ENCODE peak calls at places on chromosomes 2 and 18, in eight cellular contexts. O, D, U, Z, Y, V, I and R are unnamed samples.

GRCh38 chr2:34003795-34004194 is 404.7 kb upstream of the FAM98A start:
- DNase-seq in D (no peak), V (no peak), Z (no peak), O (no peak), Y (no peak), I (no peak), U (no peak), R (no peak)

GRCh38 chr18:78727877-78728276 is 251.7 kb upstream of the SALL3 start:
- DNase-seq in D (no peak), I (no peak), V (no peak), Y (no peak), Z (no peak), O (peak; percentile 4), U (no peak), R (no peak)

GRCh38 chr2:107663632-107664031 is 163.1 kb upstream of the RGPD4 start:
- DNase-seq in D (no peak), I (no peak), Z (no peak), O (no peak), U (no peak), Y (no peak), V (no peak), R (no peak)

GRCh38 chr2:168534926-168535325 is 78.9 kb downstream of the CERS6 start:
- DNase-seq in Y (no peak), Z (no peak), O (no peak), V (no peak), I (no peak), D (no peak), U (no peak), R (no peak)

GRCh38 chr2:38509322-38509946 is 93.3 kb downstream of the HNRNPLL start:
- DNase-seq in Z (no peak), U (no peak), O (no peak), D (no peak), I (no peak), V (no peak), Y (no peak), R (no peak)

GRCh38 chr2:39608690-39609457 is 56.8 kb upstream of the TMEM178A start:
- DNase-seq in Y (no peak), Z (no peak), O (no peak), V (no peak), D (peak; percentile 54), U (no peak), I (no peak), R (no peak)

GRCh38 chr2:68505603-68506159 is 38.3 kb downstream of the APLF start:
- DNase-seq in I (no peak), V (no peak), U (no peak), Z (no peak), Y (no peak), O (no peak), D (no peak), R (no peak)

GRCh38 chr2:183172220-183172887 is 48.1 kb downstream of the NUP35 start:
- DNase-seq in D (no peak), I (no peak), Y (no peak), Z (no peak), O (no peak), U (no peak), V (no peak), R (no peak)

GRCh38 chr18:41703744-41704530 is 251.1 kb upstream of the PIK3C3 start:
- DNase-seq in I (no peak), O (no peak), V (no peak), Y (no peak), U (no peak), D (no peak), Z (no peak), R (no peak)

GRCh38 chr2:175855794-175856453 is 146.1 kb downstream of the LNPK start:
- DNase-seq in U (no peak), D (no peak), Y (no peak), Z (no peak), V (peak; percentile 93), O (no peak), I (no peak), R (peak; percentile 42)

GRCh38 chr2:77999376-77999775 is 477.2 kb upstream of the LRRTM4 start:
- DNase-seq in Y (no peak), Z (no peak), U (no peak), I (no peak), V (no peak), O (no peak), D (no peak), R (no peak)

GRCh38 chr18:6614952-6615351 is 114.6 kb upstream of the ARHGAP28 start:
- DNase-seq in Z (no peak), V (no peak), O (no peak), Y (no peak), U (no peak), I (no peak), D (no peak), R (no peak)

GRCh38 chr2:173457366-173457765 is 102.7 kb downstream of the CDCA7 start:
- DNase-seq in O (no peak), I (no peak), Z (no peak), V (no peak), U (no peak), D (no peak), Y (no peak), R (no peak)

GRCh38 chr2:239263937-239264837 is 136.6 kb downstream of the HDAC4 start:
- DNase-seq in Z (no peak), D (no peak), Y (no peak), U (no peak), V (peak; percentile 28), O (peak; percentile 24), I (no peak), R (no peak)

GRCh38 chr2:65420712-65421431 is 11.5 kb downstream of the SPRED2 start:
- DNase-seq in Z (no peak), Y (no peak), I (no peak), U (no peak), O (no peak), D (no peak), V (no peak), R (no peak)

GRCh38 chr2:95306306-95306895 is 9.3 kb downstream of the KCNIP3 start:
- DNase-seq in Y (no peak), U (no peak), I (no peak), V (no peak), Z (no peak), O (no peak), D (no peak), R (no peak)

GRCh38 chr18:58611471-58612131 is 17.3 kb downstream of the ALPK2 start:
- DNase-seq in I (no peak), D (no peak), Z (no peak), V (no peak), Y (no peak), O (no peak), U (no peak), R (no peak)

GRCh38 chr2:201568217-201568820 is 75.0 kb downstream of the TMEM237 start:
- DNase-seq in Z (no peak), V (no peak), U (no peak), D (no peak), Y (no peak), O (no peak), I (no peak), R (no peak)

GRCh38 chr2:100179806-100180205 is 37.4 kb upstream of the AFF3 start:
- DNase-seq in U (no peak), I (no peak), V (no peak), Z (no peak), D (no peak), Y (no peak), O (no peak), R (no peak)

GRCh38 chr18:55549474-55550104 is 38.4 kb downstream of the TCF4 start:
- DNase-seq in U (no peak), D (no peak), Y (no peak), I (no peak), O (no peak), V (no peak), Z (no peak), R (no peak)
- TF ChIP-seq POLR2A in U (no peak), D (no peak), Y (no peak), I (no peak), O (no peak), V (no peak), Z (no peak), R (no peak)

DNA sequence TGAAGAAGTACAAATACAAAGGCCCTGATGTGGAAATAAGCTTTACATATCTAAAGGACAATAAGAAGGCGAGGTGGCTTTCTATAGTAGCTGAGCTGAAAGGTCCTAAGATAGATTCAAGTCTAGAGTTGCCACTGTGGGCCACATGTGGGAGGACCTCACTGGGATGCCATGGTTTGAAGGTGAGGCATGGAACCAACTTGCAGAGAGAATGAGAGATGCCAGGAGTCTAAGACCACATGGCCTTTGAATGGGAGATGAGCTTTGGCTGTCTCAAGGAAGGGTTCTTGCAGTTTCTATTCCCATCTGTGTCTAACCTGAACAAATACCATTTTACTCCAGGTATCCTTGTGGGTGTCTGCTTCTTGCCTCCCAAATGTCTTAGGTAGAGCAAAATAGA is 53.6 kb downstream of the HNMT start:
- DNase-seq in Z (no peak), I (no peak), V (no peak), Y (no peak), D (no peak), O (no peak), U (no peak), R (no peak)
- TF ChIP-seq POLR2A in Z (no peak), I (no peak), V (no peak), Y (no peak), D (no peak), O (no peak), U (no peak), R (no peak)

GRCh38 chr2:237279012-237279768 is 134.8 kb downstream of the COL6A3 start:
- DNase-seq in O (no peak), D (no peak), V (no peak), Z (no peak), U (no peak), Y (no peak), I (no peak), R (no peak)

GRCh38 chr2:237280937-237281336 is 133.0 kb downstream of the COL6A3 start:
- DNase-seq in Z (no peak), V (no peak), Y (no peak), U (no peak), D (no peak), O (no peak), I (no peak), R (no peak)

GRCh38 chr2:237278593-237278992 is 135.4 kb downstream of the COL6A3 start:
- DNase-seq in V (peak; percentile 90), I (peak; percentile 82), D (no peak), Z (no peak), Y (no peak), U (peak; percentile 79), O (no peak), R (no peak)

GRCh38 chr2:237281900-237282306 is 132.1 kb downstream of the COL6A3 start:
- DNase-seq in O (no peak), V (no peak), D (no peak), I (no peak), Y (no peak), Z (no peak), U (no peak), R (no peak)

DNA sequence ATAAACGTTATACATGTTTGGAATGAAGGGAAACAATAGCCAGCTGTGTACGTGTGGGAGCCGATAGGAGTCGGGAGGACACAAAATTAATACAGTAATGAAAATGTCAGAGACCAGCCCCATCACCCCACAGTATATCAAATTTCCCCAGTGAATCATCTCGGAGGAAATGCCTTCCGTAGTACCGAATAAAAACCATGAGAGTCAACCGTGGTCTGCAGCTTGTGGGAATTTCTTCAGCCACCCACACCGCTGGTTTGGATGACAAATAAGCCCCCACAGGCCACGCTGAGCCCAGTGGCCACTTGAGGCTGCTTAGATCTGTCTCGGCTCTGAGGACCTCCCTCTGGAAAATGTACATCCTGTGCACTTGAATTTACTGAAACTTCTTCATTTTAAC is 133.7 kb downstream of the COL6A3 start:
- DNase-seq in D (no peak), Z (no peak), I (no peak), V (no peak), U (no peak), Y (no peak), O (no peak), R (no peak)
- TF ChIP-seq POLR2A in D (no peak), Z (no peak), I (no peak), V (no peak), U (no peak), Y (no peak), O (no peak), R (no peak)

GRCh38 chr2:101781730-101782426 is 84.4 kb downstream of the MAP4K4 start:
- DNase-seq in Y (no peak), I (no peak), V (no peak), U (no peak), Z (no peak), D (no peak), O (no peak), R (no peak)
- TF ChIP-seq POLR2A in Y (no peak), I (no peak), V (no peak), U (no peak), Z (no peak), D (no peak), O (no peak), R (no peak)